ENCODE peak calls at places on chromosomes 1 and 21, in eight cellular contexts. X, V, U, E, D, W, Y and N are unnamed samples.
A peak's percentile ranks its signal among the peaks of the same experiment; 100 is the strongest.

GRCh38 chr1:26861286-26861701 is 1.7 kb upstream of the SFN start:
- DNase-seq in X (no peak), V (no peak), U (no peak), E (peak; percentile 46), D (no peak), W (no peak), Y (no peak), N (no peak)

GRCh38 chr1:19010995-19011696 is 54.7 kb upstream of the IFFO2 start:
- DNase-seq in X (no peak), V (peak; percentile 84), U (no peak), E (peak; percentile 69), D (peak; percentile 39), W (peak; percentile 87), Y (peak; percentile 90), N (peak; percentile 88)

GRCh38 chr1:6157528-6158174 is 22.5 kb downstream of the CHD5 start:
- DNase-seq in X (no peak), V (no peak), U (no peak), E (peak; percentile 93), D (no peak), W (no peak), Y (peak; percentile 63), N (no peak)

GRCh38 chr1:93369734-93370133 is 24.0 kb downstream of the DR1 start:
- DNase-seq in X (no peak), V (no peak), U (no peak), E (no peak), D (no peak), W (no peak), Y (no peak), N (no peak)

GRCh38 chr1:26155370-26156284 is 3.3 kb upstream of the FAM110D start:
- DNase-seq in X (no peak), V (peak; percentile 31), U (no peak), E (no peak), D (no peak), W (no peak), Y (peak; percentile 34), N (no peak)

GRCh38 chr21:45496968-45497845 is 45.0 kb downstream of the SLC19A1 start:
- DNase-seq in X (peak; percentile 36), V (peak; percentile 48), U (no peak), E (no peak), D (no peak), W (no peak), Y (no peak), N (no peak)

GRCh38 chr1:214281902-214282695 is 1.1 kb downstream of the SMYD2 start:
- DNase-seq in X (peak; percentile 49), V (no peak), U (no peak), E (peak; percentile 39), D (no peak), W (peak; percentile 57), Y (peak; percentile 54), N (peak; percentile 61)

GRCh38 chr1:85576256-85576641 is 4.3 kb upstream of the CCN1 start:
- DNase-seq in X (peak; percentile 70), V (no peak), U (no peak), E (no peak), D (no peak), W (no peak), Y (no peak), N (no peak)

GRCh38 chr1:165764277-165764676 is 4.4 kb downstream of the TMCO1 start:
- DNase-seq in X (no peak), V (no peak), U (no peak), E (no peak), D (no peak), W (no peak), Y (no peak), N (no peak)

GRCh38 chr1:3186526-3186921 is 117.5 kb downstream of the PRDM16 start:
- DNase-seq in X (peak; percentile 44), V (no peak), U (no peak), E (no peak), D (peak; percentile 48), W (peak; percentile 89), Y (peak; percentile 69), N (peak; percentile 78)

GRCh38 chr1:174398246-174398645 is 49.5 kb upstream of the GPR52 start:
- DNase-seq in X (no peak), V (no peak), U (no peak), E (no peak), D (no peak), W (no peak), Y (no peak), N (no peak)

GRCh38 chr1:1237874-1238701 is 6.1 kb downstream of the B3GALT6 start:
- DNase-seq in X (no peak), V (no peak), U (no peak), E (no peak), D (no peak), W (no peak), Y (no peak), N (no peak)
- H3K27ac ChIP-seq in X (no peak overlapping the region), V (no peak overlapping the region), U (no peak overlapping the region), E (peak overlapping the region; percentile 55), D (no peak overlapping the region), W (no peak overlapping the region), Y (no peak overlapping the region), N (no peak overlapping the region)

GRCh38 chr1:181033799-181034391 is at the start of gene MR1:
- DNase-seq in X (peak; percentile 46), V (no peak), U (no peak), E (peak; percentile 71), D (no peak), W (no peak), Y (peak; percentile 60), N (peak; percentile 21)
- H3K4me3 ChIP-seq in X (peak within 1 kb of the TSS; percentile 50), V (peak within 1 kb of the TSS; percentile 51), U (peak within 1 kb of the TSS; percentile 69), E (peak within 1 kb of the TSS; percentile 43), D (peak within 1 kb of the TSS; percentile 51), W (peak within 1 kb of the TSS; percentile 43), Y (peak within 1 kb of the TSS; percentile 49), N (no peak within 1 kb of the TSS)

GRCh38 chr1:244864253-244865027 is at the start of gene HNRNPU:
- DNase-seq in X (peak; percentile 98), V (peak; percentile 98), U (peak; percentile 89), E (peak; percentile 66), D (peak; percentile 98), W (peak; percentile 99), Y (peak; percentile 99), N (peak; percentile 98)
- TF ChIP-seq POLR2A in X (peak; percentile 97), V (peak; percentile 99), U (peak; percentile 100), E (peak; percentile 97), D (peak; percentile 99), W (no peak), Y (peak; percentile 99), N (peak; percentile 98)

GRCh38 chr21:27545754-27546349 is 579.0 kb upstream of the ADAMTS5 start:
- DNase-seq in X (no peak), V (no peak), U (no peak), E (no peak), D (no peak), W (no peak), Y (no peak), N (no peak)
- H3K27ac ChIP-seq in X (no peak overlapping the region), V (no peak overlapping the region), U (no peak overlapping the region), E (no peak overlapping the region), D (no peak overlapping the region), W (no peak overlapping the region), Y (no peak overlapping the region), N (no peak overlapping the region)

GRCh38 chr1:94927405-94928175 is 680 bp upstream of the CNN3 start:
- DNase-seq in X (peak; percentile 34), V (peak; percentile 82), U (no peak), E (no peak), D (no peak), W (no peak), Y (peak; percentile 68), N (peak; percentile 50)
- H3K4me3 ChIP-seq in X (peak overlapping the region; percentile 74), V (peak overlapping the region; percentile 81), U (peak overlapping the region; percentile 76), E (peak overlapping the region; percentile 90), D (peak overlapping the region; percentile 75), W (peak overlapping the region; percentile 60), Y (peak overlapping the region; percentile 71), N (peak overlapping the region; percentile 19)

DNA sequence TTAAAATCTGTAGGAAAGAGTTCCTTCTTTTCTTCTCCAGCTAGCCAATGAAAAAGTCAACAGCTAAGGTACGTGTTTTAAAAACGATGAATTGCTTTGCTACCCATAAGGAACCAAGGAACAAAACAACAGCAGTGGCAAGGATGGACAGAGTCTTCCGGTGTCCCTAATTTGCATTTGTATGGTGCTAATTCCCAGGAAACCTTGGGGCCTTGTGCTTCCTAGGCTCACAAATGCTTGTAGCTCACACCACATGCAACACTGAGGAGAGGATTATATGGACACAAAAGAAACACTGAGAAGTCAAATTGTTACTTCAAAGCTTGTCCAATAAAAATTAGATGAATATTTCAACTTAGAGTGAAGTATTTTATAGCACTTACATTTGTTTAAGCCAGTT is 1.8 kb upstream of the PGBD5 start:
- DNase-seq in X (no peak), V (no peak), U (no peak), E (no peak), D (no peak), W (no peak), Y (no peak), N (no peak)
- TF ChIP-seq POLR2A in X (no peak), V (no peak), U (no peak), E (no peak), D (no peak), W (no peak), Y (no peak), N (no peak)

GRCh38 chr1:227947678-227948492 is at the start of gene WNT9A:
- DNase-seq in X (peak; percentile 46), V (peak; percentile 53), U (no peak), E (peak; percentile 47), D (no peak), W (peak; percentile 55), Y (peak; percentile 51), N (peak; percentile 43)
- H3K27ac ChIP-seq in X (peak within 1 kb of the TSS; percentile 70), V (no peak within 1 kb of the TSS), U (peak within 1 kb of the TSS; percentile 85), E (peak within 1 kb of the TSS; percentile 89), D (peak within 1 kb of the TSS; percentile 88), W (peak within 1 kb of the TSS; percentile 81), Y (peak within 1 kb of the TSS; percentile 63), N (peak within 1 kb of the TSS; percentile 88)

GRCh38 chr1:192161974-192162373 is 3.7 kb downstream of the RGS18 start:
- DNase-seq in X (no peak), V (no peak), U (no peak), E (no peak), D (no peak), W (no peak), Y (no peak), N (no peak)
- H3K4me3 ChIP-seq in X (no peak overlapping the region), V (no peak overlapping the region), U (no peak overlapping the region), E (no peak overlapping the region), D (no peak overlapping the region), W (no peak overlapping the region), Y (no peak overlapping the region), N (no peak overlapping the region)

DNA sequence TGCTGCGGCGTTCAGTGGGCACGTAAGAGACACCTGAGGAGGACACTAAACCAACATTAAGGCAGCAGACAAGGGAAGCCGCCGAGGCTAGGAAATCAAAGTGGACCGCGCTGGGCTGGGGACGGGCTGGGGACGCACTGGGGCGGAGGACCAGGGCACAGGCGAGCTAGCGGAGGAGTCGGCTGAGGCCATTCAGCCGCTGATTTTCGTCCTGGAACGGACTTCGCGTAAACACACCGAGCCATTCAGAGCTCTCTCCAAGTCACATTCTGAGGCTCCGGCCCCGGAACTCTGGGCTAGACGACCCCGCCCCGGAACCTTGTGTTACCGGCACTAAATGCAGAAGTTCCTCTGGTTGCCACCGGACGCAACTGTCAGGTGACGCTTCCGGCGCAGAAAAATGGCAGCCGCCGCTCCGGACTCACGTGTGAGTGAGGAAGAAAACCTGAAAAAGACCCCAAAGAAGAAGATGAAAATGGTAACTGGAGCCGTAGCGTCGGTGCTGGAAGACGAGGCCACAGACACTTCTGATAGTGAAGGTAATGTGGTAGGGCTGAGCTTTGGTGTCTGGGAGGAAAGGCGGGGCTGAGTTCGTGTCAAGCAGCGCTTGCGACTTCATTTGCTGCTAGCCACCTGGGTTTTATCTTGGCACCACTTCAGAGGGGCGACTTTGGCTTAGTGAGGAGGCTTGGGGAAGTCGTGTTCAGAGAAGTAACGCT is at the start of gene RRP15:
- DNase-seq in X (peak; percentile 95), V (peak; percentile 89), U (peak; percentile 39), E (peak; percentile 91), D (peak; percentile 77), W (peak; percentile 90), Y (peak; percentile 94), N (peak; percentile 89)
- TF ChIP-seq POLR2A in X (no peak), V (peak; percentile 50), U (peak; percentile 46), E (peak; percentile 75), D (peak; percentile 37), W (no peak), Y (peak; percentile 47), N (peak; percentile 74)